ENCODE peak calls at places on chromosomes 5 and 9, in six cellular contexts. One of them, this sample, is unnamed.

GRCh38 chr9:121944741-121945191 is 148.3 kb downstream of the TTLL11 start:
- DNase-seq in OCI-LY7: peak; percentile 81
- DNase-seq in PC-9: peak; percentile 88
- DNase-seq in heart left ventricle: no peak
- DNase-seq in gastrocnemius medialis: no peak
- DNase-seq in tibial artery: no peak
- DNase-seq in this sample: no peak

GRCh38 chr5:138873096-138873885 is 1.8 kb downstream of the LRRTM2 start:
- DNase-seq in OCI-LY7: no peak
- DNase-seq in PC-9: peak; percentile 19
- DNase-seq in heart left ventricle: no peak
- DNase-seq in gastrocnemius medialis: no peak
- DNase-seq in tibial artery: no peak
- DNase-seq in this sample: no peak

GRCh38 chr9:129339539-129340157 is 161.6 kb upstream of the IER5L start:
- DNase-seq in OCI-LY7: no peak
- DNase-seq in PC-9: no peak
- DNase-seq in heart left ventricle: no peak
- DNase-seq in gastrocnemius medialis: no peak
- DNase-seq in tibial artery: no peak
- DNase-seq in this sample: no peak

GRCh38 chr5:32027717-32028321 is 146.3 kb downstream of the GOLPH3 start:
- DNase-seq in OCI-LY7: no peak
- DNase-seq in PC-9: peak; percentile 60
- DNase-seq in heart left ventricle: no peak
- DNase-seq in gastrocnemius medialis: peak; percentile 83
- DNase-seq in tibial artery: peak; percentile 87
- DNase-seq in this sample: peak; percentile 72

GRCh38 chr9:110246214-110246613 is 10.1 kb downstream of the TXN start:
- DNase-seq in OCI-LY7: no peak
- DNase-seq in PC-9: no peak
- DNase-seq in heart left ventricle: no peak
- DNase-seq in gastrocnemius medialis: no peak
- DNase-seq in tibial artery: no peak
- DNase-seq in this sample: no peak

GRCh38 chr5:157222506-157223230 is 42.0 kb downstream of the ITK start:
- DNase-seq in OCI-LY7: no peak
- DNase-seq in PC-9: no peak
- DNase-seq in heart left ventricle: no peak
- DNase-seq in gastrocnemius medialis: no peak
- DNase-seq in tibial artery: no peak
- DNase-seq in this sample: no peak

GRCh38 chr5:33148076-33148501 is 292.7 kb upstream of the TARS1 start:
- DNase-seq in OCI-LY7: no peak
- DNase-seq in PC-9: peak; percentile 81
- DNase-seq in heart left ventricle: no peak
- DNase-seq in gastrocnemius medialis: peak; percentile 62
- DNase-seq in tibial artery: no peak
- DNase-seq in this sample: peak; percentile 44

GRCh38 chr5:90560771-90561170 is 2.2 kb downstream of the ADGRV1 start:
- DNase-seq in OCI-LY7: no peak
- DNase-seq in PC-9: no peak
- DNase-seq in heart left ventricle: no peak
- DNase-seq in gastrocnemius medialis: no peak
- DNase-seq in tibial artery: no peak
- DNase-seq in this sample: no peak

GRCh38 chr5:1008451-1009358 is at the start of gene NKD2:
- DNase-seq in OCI-LY7: peak; percentile 50
- DNase-seq in PC-9: no peak
- DNase-seq in heart left ventricle: peak; percentile 75
- DNase-seq in gastrocnemius medialis: peak; percentile 9
- DNase-seq in tibial artery: peak; percentile 60
- DNase-seq in this sample: peak; percentile 14

GRCh38 chr9:129126789-129127618 is 15.8 kb downstream of the PTPA start:
- DNase-seq in OCI-LY7: no peak
- DNase-seq in PC-9: no peak
- DNase-seq in heart left ventricle: no peak
- DNase-seq in gastrocnemius medialis: no peak
- DNase-seq in tibial artery: no peak
- DNase-seq in this sample: no peak

GRCh38 chr5:73968729-73969128 is 342.7 kb downstream of the ARHGEF28 start:
- DNase-seq in OCI-LY7: no peak
- DNase-seq in PC-9: no peak
- DNase-seq in heart left ventricle: no peak
- DNase-seq in gastrocnemius medialis: no peak
- DNase-seq in tibial artery: no peak
- DNase-seq in this sample: no peak

GRCh38 chr5:179336126-179336870 is 9.0 kb downstream of the ADAMTS2 start:
- DNase-seq in OCI-LY7: no peak
- DNase-seq in PC-9: no peak
- DNase-seq in heart left ventricle: no peak
- DNase-seq in gastrocnemius medialis: no peak
- DNase-seq in tibial artery: no peak
- DNase-seq in this sample: no peak

DNA sequence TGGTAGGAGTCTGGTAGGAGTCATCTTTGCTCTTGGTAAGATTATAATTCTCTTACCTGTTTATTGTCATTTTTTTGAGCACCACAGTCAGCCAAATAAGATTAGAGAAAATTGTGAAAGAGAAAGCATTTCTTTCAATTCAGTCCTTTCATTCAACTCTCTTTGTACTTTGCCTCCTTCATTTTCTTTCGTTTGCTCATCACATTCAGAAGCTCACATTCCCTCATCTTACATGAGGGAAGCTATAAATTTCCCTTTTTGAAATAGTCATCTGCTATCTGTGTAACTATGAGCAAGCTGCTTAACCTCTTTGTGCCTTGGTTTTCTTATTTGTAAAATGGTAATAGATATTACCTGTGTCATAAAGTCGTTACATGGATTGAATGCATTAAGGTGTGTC is 41.4 kb downstream of the PAM start:
- DNase-seq in OCI-LY7: no peak
- DNase-seq in PC-9: no peak
- DNase-seq in heart left ventricle: no peak
- DNase-seq in gastrocnemius medialis: no peak
- DNase-seq in tibial artery: no peak
- DNase-seq in this sample: no peak
- H3K27ac ChIP-seq in OCI-LY7: no peak overlapping the region
- H3K27ac ChIP-seq in PC-9: no peak overlapping the region
- H3K27ac ChIP-seq in heart left ventricle: peak overlapping the region; percentile 63
- H3K27ac ChIP-seq in gastrocnemius medialis: peak overlapping the region; percentile 79
- H3K27ac ChIP-seq in tibial artery: no peak overlapping the region
- H3K27ac ChIP-seq in this sample: no peak overlapping the region

GRCh38 chr9:16309350-16310271 is 560.9 kb downstream of the BNC2 start:
- DNase-seq in OCI-LY7: no peak
- DNase-seq in PC-9: no peak
- DNase-seq in heart left ventricle: peak; percentile 65
- DNase-seq in gastrocnemius medialis: peak; percentile 33
- DNase-seq in tibial artery: no peak
- DNase-seq in this sample: peak; percentile 80
- TF ChIP-seq CTCF in OCI-LY7: no peak
- TF ChIP-seq CTCF in PC-9: no peak
- TF ChIP-seq CTCF in heart left ventricle: no peak
- TF ChIP-seq CTCF in gastrocnemius medialis: no peak
- TF ChIP-seq CTCF in tibial artery: no peak
- TF ChIP-seq CTCF in this sample: peak; percentile 6

DNA sequence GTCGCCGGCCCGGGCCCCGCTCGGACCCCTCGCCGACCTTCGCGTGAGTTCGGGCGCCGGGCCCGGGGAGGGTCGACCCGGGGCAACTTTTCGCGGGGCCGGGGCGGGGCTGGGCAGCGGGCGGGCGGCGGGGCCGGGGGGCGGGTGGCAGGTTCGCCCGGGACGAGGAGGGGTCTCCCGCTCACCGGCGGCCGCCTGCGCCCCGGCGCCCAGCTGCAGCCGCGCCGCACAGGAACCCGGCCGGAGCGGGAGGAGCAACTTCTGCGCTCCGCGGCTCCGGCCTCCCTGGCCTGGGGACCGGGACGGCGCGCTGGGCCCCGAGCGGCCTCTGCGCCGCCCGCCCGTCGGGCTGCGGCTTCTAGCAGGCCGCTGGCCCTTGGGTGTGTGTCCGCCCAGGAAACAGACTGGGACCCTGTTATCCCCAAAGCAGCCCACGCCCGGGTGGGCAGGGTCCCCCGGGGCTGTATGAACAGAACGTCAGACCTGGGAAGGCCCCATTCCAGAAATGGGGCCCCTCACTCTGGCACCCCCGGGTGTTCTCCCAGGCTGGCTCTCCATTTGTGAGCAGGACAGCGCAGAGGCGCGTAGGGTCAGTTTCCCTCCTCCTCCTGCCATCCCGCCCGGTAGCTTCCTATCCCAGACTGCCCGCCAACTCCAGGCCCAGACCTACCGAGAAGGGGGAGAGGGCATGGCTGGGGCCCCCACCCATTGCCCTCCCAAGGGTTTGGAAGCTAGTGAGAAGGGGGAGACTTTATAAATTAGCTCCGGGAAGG is 685 bp downstream of the RXRA start:
- DNase-seq in OCI-LY7: no peak
- DNase-seq in PC-9: no peak
- DNase-seq in heart left ventricle: peak; percentile 74
- DNase-seq in gastrocnemius medialis: peak; percentile 50
- DNase-seq in tibial artery: peak; percentile 74
- DNase-seq in this sample: no peak
- H3K4me1 ChIP-seq in OCI-LY7: no peaks in the 10 kb centered on the region
- H3K4me1 ChIP-seq in PC-9: peaks cover 32% of the 10 kb centered on the region
- H3K4me1 ChIP-seq in heart left ventricle: peaks cover 65% of the 10 kb centered on the region
- H3K4me1 ChIP-seq in gastrocnemius medialis: peaks cover 54% of the 10 kb centered on the region
- H3K4me1 ChIP-seq in tibial artery: peaks cover 69% of the 10 kb centered on the region
- H3K4me1 ChIP-seq in this sample: no peaks in the 10 kb centered on the region

GRCh38 chr9:35909274-35909673 is at the start of gene SPAAR:
- DNase-seq in OCI-LY7: no peak
- DNase-seq in PC-9: no peak
- DNase-seq in heart left ventricle: no peak
- DNase-seq in gastrocnemius medialis: no peak
- DNase-seq in tibial artery: no peak
- DNase-seq in this sample: no peak

GRCh38 chr9:35909687-35910612 is 660 bp downstream of the SPAAR start:
- DNase-seq in OCI-LY7: no peak
- DNase-seq in PC-9: no peak
- DNase-seq in heart left ventricle: no peak
- DNase-seq in gastrocnemius medialis: peak; percentile 54
- DNase-seq in tibial artery: no peak
- DNase-seq in this sample: no peak

GRCh38 chr9:35911690-35912089 is 2.4 kb downstream of the SPAAR start:
- DNase-seq in OCI-LY7: no peak
- DNase-seq in PC-9: no peak
- DNase-seq in heart left ventricle: no peak
- DNase-seq in gastrocnemius medialis: no peak
- DNase-seq in tibial artery: no peak
- DNase-seq in this sample: no peak

GRCh38 chr9:35912791-35913400 is 3.6 kb downstream of the SPAAR start:
- DNase-seq in OCI-LY7: no peak
- DNase-seq in PC-9: no peak
- DNase-seq in heart left ventricle: no peak
- DNase-seq in gastrocnemius medialis: no peak
- DNase-seq in tibial artery: no peak
- DNase-seq in this sample: no peak

GRCh38 chr9:35910613-35911488 is 1.6 kb downstream of the SPAAR start:
- DNase-seq in OCI-LY7: peak; percentile 67
- DNase-seq in PC-9: no peak
- DNase-seq in heart left ventricle: no peak
- DNase-seq in gastrocnemius medialis: no peak
- DNase-seq in tibial artery: no peak
- DNase-seq in this sample: no peak
- H3K27ac ChIP-seq in OCI-LY7: no peak overlapping the region
- H3K27ac ChIP-seq in PC-9: no peak overlapping the region
- H3K27ac ChIP-seq in heart left ventricle: peak overlapping the region; percentile 95
- H3K27ac ChIP-seq in gastrocnemius medialis: peak overlapping the region; percentile 80
- H3K27ac ChIP-seq in tibial artery: peak overlapping the region; percentile 98
- H3K27ac ChIP-seq in this sample: peak overlapping the region; percentile 94

GRCh38 chr5:142153674-142154448 is 45.3 kb downstream of the NDFIP1 start:
- DNase-seq in OCI-LY7: no peak
- DNase-seq in PC-9: no peak
- DNase-seq in heart left ventricle: no peak
- DNase-seq in gastrocnemius medialis: no peak
- DNase-seq in tibial artery: no peak
- DNase-seq in this sample: no peak

GRCh38 chr5:142159354-142159753 is 50.8 kb downstream of the NDFIP1 start:
- DNase-seq in OCI-LY7: no peak
- DNase-seq in PC-9: no peak
- DNase-seq in heart left ventricle: no peak
- DNase-seq in gastrocnemius medialis: no peak
- DNase-seq in tibial artery: no peak
- DNase-seq in this sample: no peak

GRCh38 chr5:142151436-142152382 is 43.1 kb downstream of the NDFIP1 start:
- DNase-seq in OCI-LY7: peak; percentile 65
- DNase-seq in PC-9: peak; percentile 49
- DNase-seq in heart left ventricle: no peak
- DNase-seq in gastrocnemius medialis: no peak
- DNase-seq in tibial artery: no peak
- DNase-seq in this sample: peak; percentile 49

GRCh38 chr5:142152383-142152730 is 43.8 kb downstream of the NDFIP1 start:
- DNase-seq in OCI-LY7: no peak
- DNase-seq in PC-9: no peak
- DNase-seq in heart left ventricle: no peak
- DNase-seq in gastrocnemius medialis: no peak
- DNase-seq in tibial artery: no peak
- DNase-seq in this sample: no peak

DNA sequence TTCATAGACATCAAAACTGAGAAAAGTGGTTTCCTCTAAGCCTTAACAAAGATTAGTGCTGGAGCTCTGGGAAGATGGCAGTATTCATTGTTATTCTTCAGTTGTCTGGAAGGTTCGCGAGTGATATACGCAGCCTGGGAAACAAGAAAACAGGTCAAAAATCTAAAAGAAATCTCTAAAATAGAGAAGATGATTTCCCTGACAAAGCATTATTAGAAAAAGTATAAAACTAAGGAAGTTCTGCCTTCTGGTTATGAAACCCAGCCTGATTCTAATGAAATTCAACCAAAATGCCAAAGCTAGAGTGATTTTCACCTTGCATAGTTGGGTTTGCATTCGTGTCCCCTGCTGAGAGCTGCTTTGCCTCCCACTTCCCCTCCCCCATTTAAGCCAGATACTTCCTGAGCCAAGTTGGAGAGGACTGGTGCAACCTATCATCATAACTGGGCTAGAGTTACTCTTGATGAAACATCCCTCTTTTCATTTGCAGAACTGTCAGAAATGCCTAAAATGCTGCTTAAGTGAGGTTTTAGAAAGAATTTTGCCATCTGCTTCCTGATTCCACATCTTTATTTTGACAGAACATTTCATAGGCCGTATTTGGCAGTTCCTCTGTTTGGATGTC is 48.4 kb downstream of the NDFIP1 start:
- DNase-seq in OCI-LY7: no peak
- DNase-seq in PC-9: no peak
- DNase-seq in heart left ventricle: no peak
- DNase-seq in gastrocnemius medialis: no peak
- DNase-seq in tibial artery: no peak
- DNase-seq in this sample: no peak
- TF ChIP-seq CTCF in OCI-LY7: no peak
- TF ChIP-seq CTCF in PC-9: no peak
- TF ChIP-seq CTCF in heart left ventricle: no peak
- TF ChIP-seq CTCF in gastrocnemius medialis: no peak
- TF ChIP-seq CTCF in tibial artery: no peak
- TF ChIP-seq CTCF in this sample: no peak

GRCh38 chr5:151155149-151155776 is 2.3 kb downstream of the ANXA6 start:
- DNase-seq in OCI-LY7: peak; percentile 67
- DNase-seq in PC-9: no peak
- DNase-seq in heart left ventricle: no peak
- DNase-seq in gastrocnemius medialis: no peak
- DNase-seq in tibial artery: no peak
- DNase-seq in this sample: no peak
- H3K4me1 ChIP-seq in OCI-LY7: peaks cover 94% of the 10 kb centered on the region
- H3K4me1 ChIP-seq in PC-9: no peaks in the 10 kb centered on the region
- H3K4me1 ChIP-seq in heart left ventricle: peaks cover 72% of the 10 kb centered on the region
- H3K4me1 ChIP-seq in gastrocnemius medialis: peaks cover 56% of the 10 kb centered on the region
- H3K4me1 ChIP-seq in tibial artery: peaks cover 44% of the 10 kb centered on the region
- H3K4me1 ChIP-seq in this sample: peaks cover 11% of the 10 kb centered on the region